ENCODE peak calls at places on chromosomes 3 and 15, in four cellular contexts. A, M, L and Y are unnamed samples.
A peak's percentile ranks its signal among the peaks of the same experiment; 100 is the strongest.

GRCh38 chr15:63288778-63289378 is 11.5 kb downstream of the APH1B start:
- DNase-seq in A (no peak), M (peak; percentile 66), L (no peak), Y (no peak)

GRCh38 chr15:75037685-75038084 is 14.3 kb downstream of the PPCDC start:
- DNase-seq in A (no peak), M (no peak), L (peak; percentile 39), Y (no peak)

GRCh38 chr3:4741404-4742307 is 237.6 kb upstream of the BHLHE40 start:
- DNase-seq in A (no peak), M (no peak), L (peak; percentile 85), Y (peak; percentile 92)

GRCh38 chr3:11118181-11118682 is 36.1 kb upstream of the HRH1 start:
- DNase-seq in A (no peak), M (no peak), L (no peak), Y (peak; percentile 49)

GRCh38 chr3:196660381-196661166 is 21.1 kb downstream of the NRROS start:
- DNase-seq in A (no peak), M (no peak), L (no peak), Y (no peak)

GRCh38 chr15:69760263-69760855 is 307.7 kb downstream of the RPLP1 start:
- DNase-seq in A (no peak), M (no peak), L (no peak), Y (no peak)

GRCh38 chr3:47781326-47781684 is 388 bp downstream of the SMARCC1 start:
- DNase-seq in A (peak; percentile 45), M (peak; percentile 86), L (no peak), Y (no peak)

GRCh38 chr3:197196192-197196591 is 102.2 kb downstream of the DLG1 start:
- DNase-seq in A (no peak), M (no peak), L (no peak), Y (no peak)

GRCh38 chr3:197224034-197224444 is 74.4 kb downstream of the DLG1 start:
- DNase-seq in A (no peak), M (peak; percentile 68), L (peak; percentile 62), Y (peak; percentile 15)

GRCh38 chr15:79156704-79157375 is 66.3 kb upstream of the RASGRF1 start:
- DNase-seq in A (no peak), M (no peak), L (no peak), Y (no peak)

GRCh38 chr3:71488391-71488809 is 95.1 kb downstream of the FOXP1 start:
- DNase-seq in A (no peak), M (peak; percentile 42), L (no peak), Y (no peak)

GRCh38 chr3:189303584-189303983 is 131.8 kb downstream of the TPRG1 start:
- DNase-seq in A (no peak), M (no peak), L (peak; percentile 87), Y (no peak)

GRCh38 chr3:48088056-48088748 is 72.0 kb upstream of the MAP4 start:
- DNase-seq in A (peak; percentile 38), M (peak; percentile 72), L (no peak), Y (no peak)

GRCh38 chr3:57131210-57131588 is 34.0 kb downstream of the IL17RD start:
- DNase-seq in A (no peak), M (no peak), L (no peak), Y (no peak)

GRCh38 chr3:81871358-81872152 is 110.1 kb upstream of the GBE1 start:
- DNase-seq in A (no peak), M (peak; percentile 5), L (no peak), Y (no peak)

GRCh38 chr3:99648091-99648490 is 9.7 kb downstream of the COL8A1 start:
- DNase-seq in A (no peak), M (no peak), L (no peak), Y (no peak)

GRCh38 chr3:173403376-173403775 is 5.8 kb downstream of the NLGN1 start:
- DNase-seq in A (no peak), M (no peak), L (no peak), Y (no peak)

GRCh38 chr3:187738400-187739124 is 6.7 kb downstream of the BCL6 start:
- DNase-seq in A (peak; percentile 89), M (peak; percentile 87), L (peak; percentile 82), Y (peak; percentile 86)

GRCh38 chr3:129233538-129233937 is 15.9 kb upstream of the COPG1 start:
- DNase-seq in A (no peak), M (no peak), L (no peak), Y (no peak)

GRCh38 chr15:90264649-90265048 is 823 bp upstream of the NGRN start:
- DNase-seq in A (no peak), M (no peak), L (peak; percentile 66), Y (peak; percentile 20)

GRCh38 chr3:129404610-129405009 is 23.8 kb downstream of the EFCAB12 start:
- DNase-seq in A (no peak), M (no peak), L (no peak), Y (no peak)

GRCh38 chr3:149967067-149967685 is 3.5 kb downstream of the PFN2 start:
- DNase-seq in A (no peak), M (no peak), L (peak; percentile 71), Y (peak; percentile 51)

GRCh38 chr15:79064496-79064895 is 26.1 kb downstream of the RASGRF1 start:
- DNase-seq in A (no peak), M (no peak), L (no peak), Y (no peak)

GRCh38 chr15:59461521-59461920 is 23.5 kb downstream of the FAM81A start:
- DNase-seq in A (no peak), M (no peak), L (no peak), Y (no peak)

GRCh38 chr3:151580592-151580991 is 119.7 kb upstream of the IGSF10 start:
- DNase-seq in A (no peak), M (no peak), L (no peak), Y (peak; percentile 81)

GRCh38 chr3:169145551-169145950 is 518.0 kb downstream of the MECOM start:
- DNase-seq in A (no peak), M (no peak), L (no peak), Y (no peak)

GRCh38 chr15:101140697-101141065 is 111.2 kb downstream of the CHSY1 start:
- DNase-seq in A (no peak), M (no peak), L (no peak), Y (no peak)

GRCh38 chr3:88141458-88142083 is 8.2 kb upstream of the C3orf38 start:
- DNase-seq in A (no peak), M (no peak), L (no peak), Y (peak; percentile 80)

GRCh38 chr3:16707260-16707659 is 102.0 kb upstream of the DAZL start:
- DNase-seq in A (no peak), M (no peak), L (no peak), Y (no peak)

GRCh38 chr3:86743233-86743632 is 247.7 kb downstream of the VGLL3 start:
- DNase-seq in A (no peak), M (no peak), L (no peak), Y (no peak)

GRCh38 chr15:69845159-69845558 is 252.6 kb downstream of the TLE3 start:
- DNase-seq in A (no peak), M (no peak), L (no peak), Y (no peak)

GRCh38 chr3:99768126-99768525 is 49.5 kb upstream of the CMSS1 start:
- DNase-seq in A (no peak), M (no peak), L (no peak), Y (no peak)

DNA sequence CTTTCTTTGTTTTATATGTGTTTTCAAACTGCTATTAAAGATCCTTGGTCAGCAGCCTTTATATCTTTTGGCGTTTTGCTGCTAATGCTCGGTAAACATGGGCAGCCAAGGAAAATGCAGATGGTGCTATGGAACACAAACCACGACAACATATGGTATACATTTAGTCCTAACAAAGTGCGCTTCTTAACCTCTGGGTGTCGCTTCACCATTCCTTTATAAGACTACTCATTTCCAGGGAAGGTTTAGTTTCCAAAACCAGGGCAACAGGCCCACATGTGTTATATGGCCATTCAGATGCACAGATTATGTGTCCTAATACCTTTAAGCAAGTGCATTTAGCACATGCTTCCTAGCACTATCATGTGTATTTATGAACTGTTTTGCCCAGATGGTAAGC is 14.7 kb downstream of the SHOX2 start:
- DNase-seq in A (no peak), M (no peak), L (no peak), Y (no peak)
- TF ChIP-seq CTCF in A (peak; percentile 63), M (no peak), L (peak; percentile 30), Y (peak; percentile 61)

GRCh38 chr15:73608475-73608874 is 24.7 kb downstream of the NPTN start:
- DNase-seq in A (no peak), M (no peak), L (no peak), Y (no peak)
- H3K27ac ChIP-seq in A (no peak overlapping the region), M (no peak overlapping the region), L (no peak overlapping the region), Y (no peak overlapping the region)

GRCh38 chr15:44584162-44584749 is 47.3 kb downstream of the EIF3J start:
- DNase-seq in A (peak; percentile 72), M (peak; percentile 43), L (peak; percentile 39), Y (peak; percentile 26)
- TF ChIP-seq CTCF in A (peak; percentile 70), M (peak; percentile 56), L (peak; percentile 51), Y (peak; percentile 72)

DNA sequence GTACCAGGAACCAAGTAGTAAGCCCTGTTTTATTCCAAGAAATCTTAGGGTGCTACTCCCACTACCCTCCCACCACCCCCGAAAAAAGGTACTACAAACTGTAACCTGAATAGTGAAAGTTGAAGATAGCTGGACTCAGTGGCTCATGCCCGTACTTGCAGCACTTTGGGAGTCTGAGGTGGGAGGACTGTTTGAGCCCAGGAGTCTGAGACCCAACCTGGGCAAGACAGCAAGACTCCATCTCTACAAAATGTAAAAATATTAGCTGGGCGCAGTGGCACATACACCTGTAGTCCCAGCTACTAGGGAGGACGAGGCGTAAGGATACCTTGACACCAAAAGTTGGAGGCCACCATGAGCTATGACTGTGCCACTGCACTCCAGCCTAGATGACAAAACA is 7.9 kb downstream of the RHOA start:
- DNase-seq in A (no peak), M (no peak), L (no peak), Y (no peak)
- H3K27ac ChIP-seq in A (no peak overlapping the region), M (no peak overlapping the region), L (no peak overlapping the region), Y (no peak overlapping the region)